ENCODE peak calls at places on chromosomes 13 and 19, in seven cellular contexts. One of them, this sample, is unnamed.

GRCh38 chr13:83716121-83716520 is 166.2 kb downstream of the SLITRK1 start:
- DNase-seq in astrocyte of the cerebellum: no peak
- DNase-seq in HCEC 1CT: peak; percentile 5
- DNase-seq in Kasumi-1: no peak
- DNase-seq in globus pallidus: no peak
- DNase-seq in fibroblast of pulmonary artery: no peak
- DNase-seq in IMR-90: no peak
- DNase-seq in this sample: no peak

GRCh38 chr13:23811366-23812027 is 77.7 kb downstream of the MIPEP start:
- DNase-seq in astrocyte of the cerebellum: no peak
- DNase-seq in HCEC 1CT: no peak
- DNase-seq in Kasumi-1: no peak
- DNase-seq in globus pallidus: no peak
- DNase-seq in fibroblast of pulmonary artery: no peak
- DNase-seq in IMR-90: no peak
- DNase-seq in this sample: no peak

GRCh38 chr19:46350029-46350757 is 3.3 kb downstream of the PPP5C start:
- DNase-seq in astrocyte of the cerebellum: no peak
- DNase-seq in HCEC 1CT: no peak
- DNase-seq in Kasumi-1: no peak
- DNase-seq in globus pallidus: no peak
- DNase-seq in fibroblast of pulmonary artery: no peak
- DNase-seq in IMR-90: no peak
- DNase-seq in this sample: no peak

GRCh38 chr13:102328909-102329308 is 72.9 kb downstream of the FGF14 start:
- DNase-seq in astrocyte of the cerebellum: no peak
- DNase-seq in HCEC 1CT: no peak
- DNase-seq in Kasumi-1: no peak
- DNase-seq in globus pallidus: no peak
- DNase-seq in fibroblast of pulmonary artery: no peak
- DNase-seq in IMR-90: no peak
- DNase-seq in this sample: no peak

GRCh38 chr13:94411747-94412146 is 67.7 kb downstream of the DCT start:
- DNase-seq in astrocyte of the cerebellum: no peak
- DNase-seq in HCEC 1CT: no peak
- DNase-seq in Kasumi-1: no peak
- DNase-seq in globus pallidus: no peak
- DNase-seq in fibroblast of pulmonary artery: no peak
- DNase-seq in IMR-90: no peak
- DNase-seq in this sample: no peak

GRCh38 chr13:50080158-50080855 is 65.1 kb downstream of the KCNRG start:
- DNase-seq in astrocyte of the cerebellum: no peak
- DNase-seq in HCEC 1CT: peak; percentile 55
- DNase-seq in Kasumi-1: peak; percentile 72
- DNase-seq in globus pallidus: peak; percentile 38
- DNase-seq in fibroblast of pulmonary artery: peak; percentile 61
- DNase-seq in IMR-90: peak; percentile 52
- DNase-seq in this sample: no peak

GRCh38 chr13:30409911-30410704 is 12.2 kb upstream of the UBE2L5 start:
- DNase-seq in astrocyte of the cerebellum: no peak
- DNase-seq in HCEC 1CT: peak; percentile 70
- DNase-seq in Kasumi-1: no peak
- DNase-seq in globus pallidus: no peak
- DNase-seq in fibroblast of pulmonary artery: peak; percentile 75
- DNase-seq in IMR-90: peak; percentile 85
- DNase-seq in this sample: no peak

GRCh38 chr19:56476671-56477428 is at the start of gene ZNF667:
- DNase-seq in astrocyte of the cerebellum: no peak
- DNase-seq in HCEC 1CT: no peak
- DNase-seq in Kasumi-1: no peak
- DNase-seq in globus pallidus: peak; percentile 20
- DNase-seq in fibroblast of pulmonary artery: peak; percentile 41
- DNase-seq in IMR-90: peak; percentile 59
- DNase-seq in this sample: peak; percentile 55

GRCh38 chr13:39616087-39616694 is 13.2 kb upstream of the LHFPL6 start:
- DNase-seq in astrocyte of the cerebellum: peak; percentile 72
- DNase-seq in HCEC 1CT: peak; percentile 67
- DNase-seq in Kasumi-1: peak; percentile 63
- DNase-seq in globus pallidus: peak; percentile 79
- DNase-seq in fibroblast of pulmonary artery: peak; percentile 85
- DNase-seq in IMR-90: peak; percentile 68
- DNase-seq in this sample: no peak

GRCh38 chr13:100434010-100434763 is 154.4 kb downstream of the GGACT start:
- DNase-seq in astrocyte of the cerebellum: peak; percentile 20
- DNase-seq in HCEC 1CT: peak; percentile 81
- DNase-seq in Kasumi-1: no peak
- DNase-seq in globus pallidus: no peak
- DNase-seq in fibroblast of pulmonary artery: peak; percentile 52
- DNase-seq in IMR-90: peak; percentile 68
- DNase-seq in this sample: peak; percentile 26

GRCh38 chr19:12365094-12365371 is 450 bp downstream of the ZNF442 start:
- DNase-seq in astrocyte of the cerebellum: no peak
- DNase-seq in HCEC 1CT: no peak
- DNase-seq in Kasumi-1: peak; percentile 23
- DNase-seq in globus pallidus: no peak
- DNase-seq in fibroblast of pulmonary artery: peak; percentile 36
- DNase-seq in IMR-90: peak; percentile 22
- DNase-seq in this sample: no peak

GRCh38 chr13:113863511-113864302 is at the start of gene GAS6:
- DNase-seq in astrocyte of the cerebellum: no peak
- DNase-seq in HCEC 1CT: peak; percentile 55
- DNase-seq in Kasumi-1: no peak
- DNase-seq in globus pallidus: no peak
- DNase-seq in fibroblast of pulmonary artery: peak; percentile 35
- DNase-seq in IMR-90: no peak
- DNase-seq in this sample: no peak

GRCh38 chr19:18507727-18508440 is 14.0 kb downstream of the ELL start:
- DNase-seq in astrocyte of the cerebellum: no peak
- DNase-seq in HCEC 1CT: no peak
- DNase-seq in Kasumi-1: no peak
- DNase-seq in globus pallidus: no peak
- DNase-seq in fibroblast of pulmonary artery: no peak
- DNase-seq in IMR-90: peak; percentile 39
- DNase-seq in this sample: no peak

GRCh38 chr19:30204721-30205120 is 167.5 kb upstream of the ZNF536 start:
- DNase-seq in astrocyte of the cerebellum: no peak
- DNase-seq in HCEC 1CT: no peak
- DNase-seq in Kasumi-1: no peak
- DNase-seq in globus pallidus: no peak
- DNase-seq in fibroblast of pulmonary artery: no peak
- DNase-seq in IMR-90: no peak
- DNase-seq in this sample: no peak

GRCh38 chr19:16326401-16327130 is 1.9 kb downstream of the KLF2 start:
- DNase-seq in astrocyte of the cerebellum: no peak
- DNase-seq in HCEC 1CT: no peak
- DNase-seq in Kasumi-1: no peak
- DNase-seq in globus pallidus: no peak
- DNase-seq in fibroblast of pulmonary artery: peak; percentile 61
- DNase-seq in IMR-90: no peak
- DNase-seq in this sample: no peak

GRCh38 chr13:24618219-24618955 is 61.8 kb upstream of the ATP12A start:
- DNase-seq in astrocyte of the cerebellum: no peak
- DNase-seq in HCEC 1CT: no peak
- DNase-seq in Kasumi-1: peak; percentile 72
- DNase-seq in globus pallidus: no peak
- DNase-seq in fibroblast of pulmonary artery: no peak
- DNase-seq in IMR-90: no peak
- DNase-seq in this sample: no peak

GRCh38 chr13:27665761-27666160 is 44.1 kb downstream of the POLR1D start:
- DNase-seq in astrocyte of the cerebellum: no peak
- DNase-seq in HCEC 1CT: no peak
- DNase-seq in Kasumi-1: no peak
- DNase-seq in globus pallidus: no peak
- DNase-seq in fibroblast of pulmonary artery: no peak
- DNase-seq in IMR-90: no peak
- DNase-seq in this sample: no peak